ENCODE peak calls at places on chromosomes 16 and 17, in seven cellular contexts. One of them, this sample, is unnamed.

GRCh38 chr16:11717811-11718210 is 24.8 kb downstream of the TXNDC11 start:
- DNase-seq in heart left ventricle: no peak
- DNase-seq in aorta: no peak
- DNase-seq in left ventricle myocardium inferior: no peak
- DNase-seq in ovary: no peak
- DNase-seq in H1: no peak
- DNase-seq in adipocyte: no peak
- DNase-seq in this sample: no peak

GRCh38 chr17:10769840-10770239 is 34.1 kb downstream of the TMEM238L start:
- DNase-seq in heart left ventricle: no peak
- DNase-seq in aorta: no peak
- DNase-seq in left ventricle myocardium inferior: no peak
- DNase-seq in ovary: no peak
- DNase-seq in H1: no peak
- DNase-seq in adipocyte: no peak
- DNase-seq in this sample: no peak

GRCh38 chr16:35754391-35755369 is 2295.3 kb downstream of the TP53TG3F start:
- DNase-seq in heart left ventricle: no peak
- DNase-seq in aorta: no peak
- DNase-seq in left ventricle myocardium inferior: no peak
- DNase-seq in ovary: no peak
- DNase-seq in H1: no peak
- DNase-seq in adipocyte: no peak
- DNase-seq in this sample: no peak

GRCh38 chr16:29107299-29107698 is 122.4 kb downstream of the LAT start:
- DNase-seq in heart left ventricle: no peak
- DNase-seq in aorta: no peak
- DNase-seq in left ventricle myocardium inferior: no peak
- DNase-seq in ovary: no peak
- DNase-seq in H1: peak; percentile 63
- DNase-seq in adipocyte: no peak
- DNase-seq in this sample: peak; percentile 83

GRCh38 chr17:66789961-66790421 is 44.9 kb upstream of the CACNG5 start:
- DNase-seq in heart left ventricle: no peak
- DNase-seq in aorta: no peak
- DNase-seq in left ventricle myocardium inferior: no peak
- DNase-seq in ovary: no peak
- DNase-seq in H1: no peak
- DNase-seq in adipocyte: no peak
- DNase-seq in this sample: no peak

GRCh38 chr17:51585514-51586104 is 325.3 kb downstream of the UTP18 start:
- DNase-seq in heart left ventricle: no peak
- DNase-seq in aorta: no peak
- DNase-seq in left ventricle myocardium inferior: no peak
- DNase-seq in ovary: no peak
- DNase-seq in H1: peak; percentile 62
- DNase-seq in adipocyte: no peak
- DNase-seq in this sample: peak; percentile 12

GRCh38 chr16:23521965-23522364 is 11.7 kb upstream of the GGA2 start:
- DNase-seq in heart left ventricle: no peak
- DNase-seq in aorta: no peak
- DNase-seq in left ventricle myocardium inferior: no peak
- DNase-seq in ovary: no peak
- DNase-seq in H1: no peak
- DNase-seq in adipocyte: no peak
- DNase-seq in this sample: no peak

GRCh38 chr16:66455970-66456369 is 28.9 kb downstream of the BEAN1 start:
- DNase-seq in heart left ventricle: no peak
- DNase-seq in aorta: no peak
- DNase-seq in left ventricle myocardium inferior: no peak
- DNase-seq in ovary: no peak
- DNase-seq in H1: no peak
- DNase-seq in adipocyte: no peak
- DNase-seq in this sample: no peak

GRCh38 chr16:16092925-16093624 is 130.2 kb downstream of the ABCC6 start:
- DNase-seq in heart left ventricle: no peak
- DNase-seq in aorta: no peak
- DNase-seq in left ventricle myocardium inferior: no peak
- DNase-seq in ovary: peak; percentile 65
- DNase-seq in H1: no peak
- DNase-seq in adipocyte: peak; percentile 17
- DNase-seq in this sample: peak; percentile 24

GRCh38 chr16:75244844-75245758 is 6.3 kb downstream of the BCAR1 start:
- DNase-seq in heart left ventricle: peak; percentile 88
- DNase-seq in aorta: peak; percentile 95
- DNase-seq in left ventricle myocardium inferior: peak; percentile 84
- DNase-seq in ovary: peak; percentile 84
- DNase-seq in H1: no peak
- DNase-seq in adipocyte: peak; percentile 95
- DNase-seq in this sample: peak; percentile 86

GRCh38 chr16:59201821-59202220 is 467.7 kb upstream of the GOT2 start:
- DNase-seq in heart left ventricle: no peak
- DNase-seq in aorta: no peak
- DNase-seq in left ventricle myocardium inferior: no peak
- DNase-seq in ovary: no peak
- DNase-seq in H1: no peak
- DNase-seq in adipocyte: no peak
- DNase-seq in this sample: no peak

GRCh38 chr17:7511108-7511507 is 26.9 kb downstream of the POLR2A start:
- DNase-seq in heart left ventricle: no peak
- DNase-seq in aorta: no peak
- DNase-seq in left ventricle myocardium inferior: no peak
- DNase-seq in ovary: no peak
- DNase-seq in H1: no peak
- DNase-seq in adipocyte: no peak
- DNase-seq in this sample: no peak

GRCh38 chr17:27446569-27447301 is 9.5 kb upstream of the KSR1 start:
- DNase-seq in heart left ventricle: no peak
- DNase-seq in aorta: no peak
- DNase-seq in left ventricle myocardium inferior: no peak
- DNase-seq in ovary: no peak
- DNase-seq in H1: no peak
- DNase-seq in adipocyte: peak; percentile 96
- DNase-seq in this sample: no peak

GRCh38 chr17:16942141-16943031 is 29.5 kb downstream of the TNFRSF13B start:
- DNase-seq in heart left ventricle: no peak
- DNase-seq in aorta: peak; percentile 13
- DNase-seq in left ventricle myocardium inferior: no peak
- DNase-seq in ovary: no peak
- DNase-seq in H1: no peak
- DNase-seq in adipocyte: no peak
- DNase-seq in this sample: no peak

GRCh38 chr17:18859256-18859655 is 1.3 kb downstream of the PRPSAP2 start:
- DNase-seq in heart left ventricle: no peak
- DNase-seq in aorta: no peak
- DNase-seq in left ventricle myocardium inferior: no peak
- DNase-seq in ovary: no peak
- DNase-seq in H1: peak; percentile 32
- DNase-seq in adipocyte: peak; percentile 61
- DNase-seq in this sample: no peak

GRCh38 chr16:63625141-63625540 is 1496.7 kb downstream of the CDH11 start:
- DNase-seq in heart left ventricle: no peak
- DNase-seq in aorta: no peak
- DNase-seq in left ventricle myocardium inferior: no peak
- DNase-seq in ovary: no peak
- DNase-seq in H1: no peak
- DNase-seq in adipocyte: peak; percentile 84
- DNase-seq in this sample: no peak

GRCh38 chr17:49875690-49876089 is 27.8 kb upstream of the TAC4 start:
- DNase-seq in heart left ventricle: no peak
- DNase-seq in aorta: no peak
- DNase-seq in left ventricle myocardium inferior: no peak
- DNase-seq in ovary: no peak
- DNase-seq in H1: no peak
- DNase-seq in adipocyte: no peak
- DNase-seq in this sample: no peak

GRCh38 chr17:80287806-80288579 is 27.3 kb downstream of the RNF213 start:
- DNase-seq in heart left ventricle: no peak
- DNase-seq in aorta: no peak
- DNase-seq in left ventricle myocardium inferior: no peak
- DNase-seq in ovary: no peak
- DNase-seq in H1: no peak
- DNase-seq in adipocyte: no peak
- DNase-seq in this sample: peak; percentile 40

GRCh38 chr16:67150058-67150832 is 553 bp downstream of the B3GNT9 start:
- DNase-seq in heart left ventricle: no peak
- DNase-seq in aorta: peak; percentile 64
- DNase-seq in left ventricle myocardium inferior: peak; percentile 56
- DNase-seq in ovary: peak; percentile 71
- DNase-seq in H1: peak; percentile 94
- DNase-seq in adipocyte: peak; percentile 57
- DNase-seq in this sample: no peak

DNA sequence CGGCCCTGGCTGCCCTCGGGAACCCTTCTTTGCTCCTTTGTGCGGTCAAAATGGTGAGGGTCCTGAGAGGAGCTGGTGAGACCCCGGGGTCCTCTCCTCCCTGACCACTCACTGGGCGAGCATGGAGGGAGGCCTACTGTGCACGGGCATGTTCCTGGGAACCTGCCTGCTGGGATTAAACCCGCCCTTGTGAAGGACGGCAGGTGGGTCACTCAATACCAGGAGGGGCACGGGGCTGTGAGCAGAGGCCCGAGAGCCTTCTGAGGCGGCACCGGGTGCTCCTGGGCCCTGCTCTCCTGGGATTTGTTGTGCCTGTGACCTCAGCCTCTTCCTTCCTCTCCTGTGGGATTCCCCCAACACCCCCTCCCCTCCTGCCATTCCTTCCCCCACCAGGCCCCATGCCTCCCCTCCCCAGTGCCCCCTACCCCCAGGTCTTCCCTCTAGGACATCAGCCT is 19.7 kb downstream of the METRNL start:
- DNase-seq in heart left ventricle: no peak
- DNase-seq in aorta: no peak
- DNase-seq in left ventricle myocardium inferior: no peak
- DNase-seq in ovary: no peak
- DNase-seq in H1: no peak
- DNase-seq in adipocyte: no peak
- DNase-seq in this sample: peak; percentile 14
- H3K4me1 ChIP-seq in heart left ventricle: peaks cover 43% of the 10 kb centered on the region
- H3K4me1 ChIP-seq in aorta: peaks cover 3% of the 10 kb centered on the region
- H3K4me1 ChIP-seq in left ventricle myocardium inferior: peaks cover 52% of the 10 kb centered on the region
- H3K4me1 ChIP-seq in ovary: peaks cover 21% of the 10 kb centered on the region
- H3K4me1 ChIP-seq in H1: peaks cover 28% of the 10 kb centered on the region
- H3K4me1 ChIP-seq in adipocyte: peaks cover 41% of the 10 kb centered on the region
- H3K4me1 ChIP-seq in this sample: peaks cover 48% of the 10 kb centered on the region

DNA sequence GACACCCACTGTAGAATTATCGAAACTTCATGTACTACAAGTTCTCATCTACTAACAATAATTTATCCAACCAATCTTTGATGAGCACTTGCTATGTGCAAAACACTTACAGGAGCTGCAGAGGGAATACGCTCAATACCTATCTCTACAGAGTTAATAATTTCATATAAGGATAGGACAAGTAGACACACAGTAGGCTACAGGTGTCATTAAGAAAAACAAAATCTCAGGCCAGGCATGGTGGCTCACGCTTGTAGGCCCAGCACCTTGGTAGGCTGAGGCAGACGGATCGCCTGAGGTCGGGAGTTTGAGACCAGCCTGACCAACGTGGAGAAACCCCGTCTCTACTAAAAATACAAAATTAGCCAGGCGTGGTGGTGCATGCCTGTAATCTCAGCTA is 91.3 kb upstream of the PLEKHM1 start:
- DNase-seq in heart left ventricle: no peak
- DNase-seq in aorta: no peak
- DNase-seq in left ventricle myocardium inferior: no peak
- DNase-seq in ovary: no peak
- DNase-seq in H1: no peak
- DNase-seq in adipocyte: no peak
- DNase-seq in this sample: no peak
- H3K4me1 ChIP-seq in heart left ventricle: peaks cover 8% of the 10 kb centered on the region
- H3K4me1 ChIP-seq in aorta: no peaks in the 10 kb centered on the region
- H3K4me1 ChIP-seq in left ventricle myocardium inferior: peaks cover 29% of the 10 kb centered on the region
- H3K4me1 ChIP-seq in ovary: peaks cover 3% of the 10 kb centered on the region
- H3K4me1 ChIP-seq in H1: peaks cover 5% of the 10 kb centered on the region
- H3K4me1 ChIP-seq in adipocyte: peaks cover 8% of the 10 kb centered on the region
- H3K4me1 ChIP-seq in this sample: peaks cover 10% of the 10 kb centered on the region

DNA sequence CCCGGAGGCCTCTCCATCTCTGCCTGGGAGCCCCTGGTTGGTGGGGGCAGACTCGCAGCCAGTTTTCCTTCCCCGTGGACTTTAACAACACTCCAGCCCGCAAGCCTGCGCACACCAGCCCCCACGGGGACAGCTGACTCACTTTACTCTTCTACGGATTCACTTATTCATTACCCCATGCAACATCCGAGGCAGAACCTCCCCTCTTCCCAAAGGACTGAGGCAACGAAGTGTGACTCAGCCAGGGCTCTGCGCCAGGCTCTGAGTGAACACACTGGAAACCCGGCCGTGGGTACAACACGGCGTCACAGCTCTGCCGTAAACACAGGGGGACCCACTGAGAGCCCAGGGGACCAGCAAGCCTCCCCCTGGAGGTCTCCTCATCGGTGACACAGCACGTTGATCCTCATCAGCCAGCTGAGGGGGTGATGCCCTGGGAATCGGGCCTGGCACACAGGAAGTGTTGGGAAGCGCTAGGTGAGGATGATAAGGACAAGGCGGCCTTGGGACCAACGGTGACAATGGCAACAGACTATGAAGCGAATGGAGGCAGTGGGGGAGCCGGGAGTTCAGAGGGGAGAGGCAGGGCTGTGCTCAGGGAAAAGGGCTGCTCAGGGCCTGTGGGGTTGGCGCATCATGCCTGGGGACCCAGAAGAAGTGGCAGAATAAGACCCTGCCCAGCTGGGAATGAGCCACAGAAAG is 14.6 kb downstream of the COTL1 start:
- DNase-seq in heart left ventricle: peak; percentile 49
- DNase-seq in aorta: peak; percentile 96
- DNase-seq in left ventricle myocardium inferior: peak; percentile 76
- DNase-seq in ovary: peak; percentile 60
- DNase-seq in H1: no peak
- DNase-seq in adipocyte: peak; percentile 97
- DNase-seq in this sample: peak; percentile 62
- H3K4me1 ChIP-seq in heart left ventricle: peaks cover 31% of the 10 kb centered on the region
- H3K4me1 ChIP-seq in aorta: no peaks in the 10 kb centered on the region
- H3K4me1 ChIP-seq in left ventricle myocardium inferior: peaks cover 24% of the 10 kb centered on the region
- H3K4me1 ChIP-seq in ovary: peaks cover 12% of the 10 kb centered on the region
- H3K4me1 ChIP-seq in H1: peaks cover 34% of the 10 kb centered on the region
- H3K4me1 ChIP-seq in adipocyte: peaks cover 54% of the 10 kb centered on the region
- H3K4me1 ChIP-seq in this sample: peaks cover 15% of the 10 kb centered on the region

GRCh38 chr16:27314161-27314723 is 468 bp downstream of the IL4R start:
- DNase-seq in heart left ventricle: peak; percentile 72
- DNase-seq in aorta: peak; percentile 85
- DNase-seq in left ventricle myocardium inferior: peak; percentile 36
- DNase-seq in ovary: peak; percentile 31
- DNase-seq in H1: peak; percentile 72
- DNase-seq in adipocyte: peak; percentile 75
- DNase-seq in this sample: peak; percentile 70

GRCh38 chr16:27313422-27314160 is at the start of gene IL4R:
- DNase-seq in heart left ventricle: peak; percentile 82
- DNase-seq in aorta: peak; percentile 92
- DNase-seq in left ventricle myocardium inferior: peak; percentile 74
- DNase-seq in ovary: peak; percentile 39
- DNase-seq in H1: peak; percentile 73
- DNase-seq in adipocyte: peak; percentile 66
- DNase-seq in this sample: peak; percentile 87

GRCh38 chr16:27315333-27316037 is 1.7 kb downstream of the IL4R start:
- DNase-seq in heart left ventricle: peak; percentile 49
- DNase-seq in aorta: peak; percentile 79
- DNase-seq in left ventricle myocardium inferior: peak; percentile 27
- DNase-seq in ovary: no peak
- DNase-seq in H1: peak; percentile 60
- DNase-seq in adipocyte: peak; percentile 27
- DNase-seq in this sample: no peak

GRCh38 chr16:27316038-27316680 is 2.4 kb downstream of the IL4R start:
- DNase-seq in heart left ventricle: no peak
- DNase-seq in aorta: peak; percentile 33
- DNase-seq in left ventricle myocardium inferior: no peak
- DNase-seq in ovary: no peak
- DNase-seq in H1: no peak
- DNase-seq in adipocyte: no peak
- DNase-seq in this sample: no peak

GRCh38 chr16:27314986-27315332 is 1.2 kb downstream of the IL4R start:
- DNase-seq in heart left ventricle: no peak
- DNase-seq in aorta: no peak
- DNase-seq in left ventricle myocardium inferior: no peak
- DNase-seq in ovary: no peak
- DNase-seq in H1: no peak
- DNase-seq in adipocyte: no peak
- DNase-seq in this sample: no peak
- H3K4me1 ChIP-seq in heart left ventricle: peaks cover 59% of the 10 kb centered on the region
- H3K4me1 ChIP-seq in aorta: no peaks in the 10 kb centered on the region
- H3K4me1 ChIP-seq in left ventricle myocardium inferior: peaks cover 69% of the 10 kb centered on the region
- H3K4me1 ChIP-seq in ovary: peaks cover 5% of the 10 kb centered on the region
- H3K4me1 ChIP-seq in H1: peaks cover 12% of the 10 kb centered on the region
- H3K4me1 ChIP-seq in adipocyte: peaks cover 19% of the 10 kb centered on the region
- H3K4me1 ChIP-seq in this sample: peaks cover 59% of the 10 kb centered on the region

This sample was measured in mucosa of descending colon.